ENCODE peak calls at places on chromosome 14, in six cellular contexts. V is thoracic aorta, T is aorta, K is left ventricle myocardium inferior, M is adrenal gland, S is GM23338. Q is an unnamed sample.

GRCh38 chr14:94028450-94028826 is 2.3 kb downstream of the OTUB2 start:
- DNase-seq in V (no peak), T (no peak), K (no peak), M (no peak), S (no peak), Q (no peak)

GRCh38 chr14:79254069-79254775 is 957.1 kb downstream of the DIO2 start:
- DNase-seq in V (no peak), T (no peak), K (no peak), M (no peak), S (no peak), Q (no peak)

GRCh38 chr14:31071151-31071550 is 45.0 kb upstream of the STRN3 start:
- DNase-seq in V (no peak), T (no peak), K (no peak), M (no peak), S (no peak), Q (no peak)

GRCh38 chr14:67934851-67935250 is 115.3 kb downstream of the RAD51B start:
- DNase-seq in V (no peak), T (no peak), K (no peak), M (no peak), S (peak; percentile 33), Q (no peak)

GRCh38 chr14:64614992-64615391 is 65.2 kb downstream of the PPP1R36 start:
- DNase-seq in V (no peak), T (no peak), K (no peak), M (peak; percentile 44), S (no peak), Q (no peak)

GRCh38 chr14:89351364-89351957 is 65.6 kb downstream of the FOXN3 start:
- DNase-seq in V (no peak), T (no peak), K (no peak), M (no peak), S (peak; percentile 87), Q (peak; percentile 27)

GRCh38 chr14:104247336-104248202 is 109.2 kb downstream of the KIF26A start:
- DNase-seq in V (no peak), T (no peak), K (no peak), M (no peak), S (no peak), Q (no peak)

GRCh38 chr14:89348726-89349125 is 68.3 kb downstream of the FOXN3 start:
- DNase-seq in V (no peak), T (no peak), K (no peak), M (no peak), S (no peak), Q (no peak)

GRCh38 chr14:72332054-72332453 is 399.8 kb downstream of the RGS6 start:
- DNase-seq in V (no peak), T (no peak), K (peak; percentile 20), M (peak; percentile 60), S (no peak), Q (no peak)

GRCh38 chr14:92551066-92551841 is 37.7 kb downstream of the RIN3 start:
- DNase-seq in V (no peak), T (no peak), K (no peak), M (no peak), S (no peak), Q (no peak)

GRCh38 chr14:75182820-75183219 is 6.4 kb upstream of the TMED10 start:
- DNase-seq in V (no peak), T (peak; percentile 56), K (no peak), M (peak; percentile 68), S (no peak), Q (no peak)

GRCh38 chr14:56172571-56172971 is 54.4 kb downstream of the PELI2 start:
- DNase-seq in V (no peak), T (no peak), K (no peak), M (no peak), S (no peak), Q (no peak)

GRCh38 chr14:80425686-80426085 is 214.4 kb upstream of the DIO2 start:
- DNase-seq in V (no peak), T (no peak), K (no peak), M (no peak), S (no peak), Q (no peak)

GRCh38 chr14:67411375-67411774 is 590 bp downstream of the PLEK2 start:
- DNase-seq in V (no peak), T (no peak), K (no peak), M (no peak), S (no peak), Q (no peak)

GRCh38 chr14:42045393-42045792 is 438.7 kb downstream of the LRFN5 start:
- DNase-seq in V (no peak), T (no peak), K (no peak), M (no peak), S (no peak), Q (no peak)

GRCh38 chr14:93003945-93004698 is 81.2 kb downstream of the CHGA start:
- DNase-seq in V (no peak), T (no peak), K (no peak), M (peak; percentile 68), S (no peak), Q (no peak)

GRCh38 chr14:76836029-76836630 is 9.9 kb downstream of the LRRC74A start:
- DNase-seq in V (no peak), T (peak; percentile 71), K (no peak), M (peak; percentile 74), S (no peak), Q (no peak)

GRCh38 chr14:91829511-91829910 is 37.8 kb downstream of the TC2N start:
- DNase-seq in V (no peak), T (no peak), K (no peak), M (no peak), S (no peak), Q (no peak)

GRCh38 chr14:75430526-75430925 is 2.7 kb downstream of the JDP2 start:
- DNase-seq in V (no peak), T (peak; percentile 64), K (peak; percentile 38), M (no peak), S (no peak), Q (no peak)

GRCh38 chr14:101844752-101845151 is 83.2 kb downstream of the PPP2R5C start:
- DNase-seq in V (no peak), T (no peak), K (no peak), M (no peak), S (no peak), Q (no peak)

GRCh38 chr14:105368910-105369652 is 29.3 kb upstream of the TEX22 start:
- DNase-seq in V (no peak), T (peak; percentile 51), K (no peak), M (no peak), S (no peak), Q (no peak)

GRCh38 chr14:101184104-101184455 is 280.6 kb upstream of the RTL1 start:
- DNase-seq in V (no peak), T (no peak), K (no peak), M (peak; percentile 41), S (no peak), Q (no peak)

GRCh38 chr14:96281486-96281885 is 25.5 kb downstream of the BDKRB1 start:
- DNase-seq in V (no peak), T (no peak), K (no peak), M (no peak), S (no peak), Q (no peak)

GRCh38 chr14:61438860-61439765 is 117.7 kb downstream of the PRKCH start:
- DNase-seq in V (no peak), T (no peak), K (peak; percentile 25), M (peak; percentile 56), S (peak; percentile 76), Q (peak; percentile 40)

GRCh38 chr14:96094656-96095055 is 55.5 kb downstream of the C14orf132 start:
- DNase-seq in V (no peak), T (no peak), K (no peak), M (no peak), S (no peak), Q (no peak)

GRCh38 chr14:60344751-60345150 is 95.7 kb downstream of the PPM1A start:
- DNase-seq in V (no peak), T (no peak), K (no peak), M (no peak), S (no peak), Q (no peak)

GRCh38 chr14:87491816-87492215 is 501.2 kb downstream of the GALC start:
- DNase-seq in V (no peak), T (no peak), K (no peak), M (no peak), S (peak; percentile 47), Q (no peak)

GRCh38 chr14:61963926-61964325 is 201.7 kb downstream of the SNAPC1 start:
- DNase-seq in V (no peak), T (no peak), K (no peak), M (no peak), S (no peak), Q (no peak)

GRCh38 chr14:77889971-77890442 is 90.1 kb downstream of the ADCK1 start:
- DNase-seq in V (no peak), T (no peak), K (no peak), M (no peak), S (no peak), Q (no peak)

GRCh38 chr14:29536886-29537511 is 390.6 kb downstream of the PRKD1 start:
- DNase-seq in V (no peak), T (no peak), K (no peak), M (no peak), S (no peak), Q (no peak)

GRCh38 chr14:77039285-77040058 is 11.0 kb upstream of the IRF2BPL start:
- DNase-seq in V (no peak), T (no peak), K (no peak), M (no peak), S (no peak), Q (peak; percentile 28)

GRCh38 chr14:69073925-69074324 is 79.0 kb downstream of the DCAF5 start:
- DNase-seq in V (no peak), T (no peak), K (no peak), M (no peak), S (no peak), Q (no peak)

GRCh38 chr14:94536836-94537235 is 24.4 kb upstream of the SERPINA4 start:
- DNase-seq in V (no peak), T (no peak), K (no peak), M (peak; percentile 23), S (peak; percentile 47), Q (no peak)

GRCh38 chr14:73753043-73753886 is 39.1 kb upstream of the PNMA1 start:
- DNase-seq in V (no peak), T (peak; percentile 69), K (peak; percentile 62), M (peak; percentile 81), S (no peak), Q (peak; percentile 57)
- H3K4me3 ChIP-seq in V (peak overlapping the region; percentile 57), T (no peak overlapping the region), K (peak overlapping the region; percentile 51), M (no peak overlapping the region), S (no peak overlapping the region), Q (peak overlapping the region; percentile 59)

DNA sequence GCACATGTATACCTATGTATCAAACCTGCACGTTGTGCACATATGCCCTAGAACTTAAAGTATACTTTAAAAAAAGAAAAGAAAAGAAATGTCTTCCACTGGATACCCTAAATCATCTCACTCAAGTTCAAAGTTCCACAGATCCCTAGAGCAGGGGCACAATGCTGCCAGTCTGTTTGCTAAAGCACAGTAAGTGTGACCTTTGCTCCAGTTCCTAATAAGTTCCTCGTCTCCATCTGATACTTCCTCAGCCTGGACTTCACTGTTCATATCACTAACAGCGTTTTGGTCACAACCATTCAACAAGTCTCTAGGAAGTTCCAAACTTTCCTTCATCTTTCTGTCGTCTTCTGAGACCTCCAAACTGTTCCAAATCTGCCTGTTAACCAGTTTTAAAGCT is 118.3 kb downstream of the BMP4 start:
- DNase-seq in V (no peak), T (no peak), K (no peak), M (no peak), S (no peak), Q (no peak)
- H3K27me3 ChIP-seq in V (no peaks in the 10 kb centered on the region), T (no peaks in the 10 kb centered on the region), K (no peaks in the 10 kb centered on the region), M (no peaks in the 10 kb centered on the region), S (no peaks in the 10 kb centered on the region), Q (no peaks in the 10 kb centered on the region)

GRCh38 chr14:52090936-52091335 is 22.1 kb upstream of the NID2 start:
- DNase-seq in V (no peak), T (no peak), K (no peak), M (no peak), S (no peak), Q (no peak)
- H3K4me3 ChIP-seq in V (no peak overlapping the region), T (no peak overlapping the region), K (no peak overlapping the region), M (no peak overlapping the region), S (no peak overlapping the region), Q (no peak overlapping the region)

GRCh38 chr14:98167702-98168101 is 1104.3 kb downstream of the BCL11B start:
- DNase-seq in V (no peak), T (no peak), K (no peak), M (no peak), S (no peak), Q (no peak)
- H3K27me3 ChIP-seq in V (no peaks in the 10 kb centered on the region), T (no peaks in the 10 kb centered on the region), K (peaks cover 44% of the 10 kb centered on the region), M (no peaks in the 10 kb centered on the region), S (no peaks in the 10 kb centered on the region), Q (no peaks in the 10 kb centered on the region)

Q was measured in naive thymus-derived CD4-positive, alpha-beta T cell.